ENCODE peak calls at places on chromosomes 11 and 22, in six cellular contexts. X, V, L, S, E and Z are unnamed samples.

GRCh38 chr11:66226111-66226510 is 42.3 kb upstream of the RAB1B start:
- DNase-seq in X (no peak), V (no peak), S (no peak), E (no peak), L (no peak), Z (no peak)

GRCh38 chr11:56910785-56911184 is 77.9 kb upstream of the OR5AK2 start:
- DNase-seq in S (no peak), E (no peak), L (no peak), V (no peak), X (no peak), Z (no peak)

GRCh38 chr11:122791836-122792235 is 46.5 kb upstream of the CRTAM start:
- DNase-seq in S (no peak), E (no peak), V (no peak), L (peak), X (no peak), Z (peak)

GRCh38 chr11:19673924-19674390 is 38.7 kb upstream of the NAV2 start:
- DNase-seq in L (no peak), E (peak), S (no peak), V (no peak), X (no peak), Z (no peak)

GRCh38 chr11:134242376-134242775 is 10.8 kb downstream of the THYN1 start:
- DNase-seq in E (no peak), L (no peak), V (no peak), X (no peak), S (no peak), Z (no peak)

GRCh38 chr11:72179804-72180396 is 12.0 kb upstream of the FOLR1 start:
- DNase-seq in L (no peak), E (no peak), X (no peak), V (no peak), S (no peak), Z (peak)

GRCh38 chr11:119793335-119793984 is 64.5 kb upstream of the NECTIN1 start:
- DNase-seq in V (no peak), S (no peak), E (no peak), L (peak), X (no peak), Z (no peak)

GRCh38 chr22:30816413-30816812 is 121.7 kb downstream of the OSBP2 start:
- DNase-seq in S (no peak), L (no peak), V (no peak), E (no peak), X (no peak), Z (no peak)

GRCh38 chr11:68302256-68303054 is 9.9 kb upstream of the LRP5 start:
- DNase-seq in S (peak), L (peak), X (no peak), V (no peak), E (peak), Z (peak)

GRCh38 chr11:104073950-104074349 is 37.5 kb downstream of the DDI1 start:
- DNase-seq in L (peak), E (peak), S (no peak), X (peak), V (peak), Z (peak)

GRCh38 chr11:17894929-17895658 is 117.8 kb downstream of the SERGEF start:
- DNase-seq in S (no peak), V (no peak), L (no peak), X (no peak), E (no peak), Z (no peak)

GRCh38 chr11:69136471-69136870 is 19.3 kb upstream of the SMIM38 start:
- DNase-seq in L (no peak), E (no peak), V (no peak), S (no peak), X (no peak), Z (no peak)

GRCh38 chr11:112499153-112499907 is 238.7 kb upstream of the PLET1 start:
- DNase-seq in S (no peak), L (no peak), X (no peak), V (no peak), E (no peak), Z (peak)

GRCh38 chr22:39297490-39298193 is 21.8 kb downstream of the RPL3 start:
- DNase-seq in X (no peak), E (peak), L (no peak), S (peak), V (no peak), Z (peak)

GRCh38 chr11:93733474-93733873 is 7.8 kb downstream of the TAF1D start:
- DNase-seq in L (no peak), S (no peak), X (peak), E (no peak), V (no peak), Z (no peak)

GRCh38 chr22:23532756-23533155 is 47.3 kb downstream of the IGLL1 start:
- DNase-seq in S (no peak), X (no peak), V (no peak), E (no peak), L (no peak), Z (no peak)

GRCh38 chr22:46721716-46722115 is 16.3 kb downstream of the CERK start:
- DNase-seq in E (no peak), X (no peak), V (no peak), S (no peak), L (no peak), Z (no peak)

GRCh38 chr11:113992459-113993105 is 17.7 kb downstream of the HTR3A start:
- DNase-seq in L (no peak), V (no peak), X (no peak), E (peak), S (peak), Z (no peak)

GRCh38 chr22:27108425-27109114 is 451.2 kb downstream of the MIAT start:
- DNase-seq in S (peak), X (no peak), E (no peak), L (peak), V (no peak), Z (peak)

GRCh38 chr11:45538939-45539338 is 126.5 kb downstream of the CHST1 start:
- DNase-seq in L (no peak), V (no peak), X (no peak), E (no peak), S (no peak), Z (no peak)

GRCh38 chr11:104583857-104584256 is 314.4 kb downstream of the CASP12 start:
- DNase-seq in S (no peak), E (no peak), X (no peak), L (no peak), V (no peak), Z (no peak)

GRCh38 chr11:130163346-130164220 is 4.0 kb downstream of the ST14 start:
- DNase-seq in X (peak), S (no peak), V (no peak), E (no peak), L (no peak), Z (peak)

GRCh38 chr11:113014731-113015455 is 53.7 kb downstream of the NCAM1 start:
- DNase-seq in E (peak), X (no peak), V (no peak), S (peak), L (peak), Z (no peak)

GRCh38 chr11:126317681-126318641 is 14.1 kb downstream of the DCPS start:
- DNase-seq in X (peak), V (no peak), S (no peak), L (peak), E (no peak), Z (peak)

GRCh38 chr11:1747753-1748466 is 2.5 kb downstream of the IFITM10 start:
- DNase-seq in X (no peak), V (no peak), E (peak), L (no peak), S (no peak), Z (no peak)

GRCh38 chr11:9231848-9232177 is 33.3 kb downstream of the DENND5A start:
- DNase-seq in S (no peak), E (no peak), X (peak), V (no peak), L (peak), Z (no peak)

GRCh38 chr11:116093065-116093464 is 588.9 kb upstream of the CADM1 start:
- DNase-seq in E (no peak), X (no peak), V (no peak), L (no peak), S (no peak), Z (no peak)

GRCh38 chr22:30922151-30922611 is 46.4 kb downstream of the MORC2 start:
- DNase-seq in L (peak), S (no peak), E (peak), X (no peak), V (peak), Z (peak)

GRCh38 chr11:130652671-130653335 is 204.4 kb downstream of the ADAMTS15 start:
- DNase-seq in X (no peak), V (no peak), L (peak), S (no peak), E (no peak), Z (peak)